ENCODE peak calls at places on chromosomes 2 and 18, in seven cellular contexts. O is IMR-90; K is GM04503; L is activated T-cell treated with anti-CD3 and anti-CD28 coated beads, Interleukin-2, amount 50 U/mL, for 72 hours; H is activated naive CD8-positive, alpha-beta T cell treated with anti-CD3 and anti-CD28 coated beads, Interleukin-2, amount 50 U/mL, for 16 hours; X is KBM-7; I is Peyer's patch. F is an unnamed sample.

GRCh38 chr18:69161383-69162028 is 239.2 kb upstream of the DOK6 start:
- DNase-seq in O (peak), K (peak), L (no peak), H (no peak), X (no peak), I (no peak), F (no peak)

GRCh38 chr2:48356701-48357322 is 173.1 kb upstream of the STON1 start:
- DNase-seq in O (peak), K (no peak), L (no peak), H (no peak), X (peak), I (no peak), F (no peak)

GRCh38 chr2:10353931-10354330 is 51.2 kb downstream of the HPCAL1 start:
- DNase-seq in O (no peak), K (no peak), L (no peak), H (no peak), X (no peak), I (no peak), F (no peak)

GRCh38 chr2:105873721-105874120 is 129.0 kb downstream of the NCK2 start:
- DNase-seq in O (peak), K (no peak), L (peak), H (no peak), X (peak), I (no peak), F (no peak)

GRCh38 chr2:62461707-62462106 is 44.3 kb downstream of the TMEM17 start:
- DNase-seq in O (peak), K (no peak), L (no peak), H (no peak), X (no peak), I (no peak), F (no peak)

GRCh38 chr2:159155791-159156190 is 130.7 kb downstream of the WDSUB1 start:
- DNase-seq in O (no peak), K (no peak), L (no peak), H (no peak), X (no peak), I (no peak), F (no peak)

GRCh38 chr18:25737710-25738251 is 352.6 kb downstream of the SS18 start:
- DNase-seq in O (peak), K (peak), L (no peak), H (no peak), X (no peak), I (no peak), F (no peak)

GRCh38 chr2:393711-394696 is 106.1 kb upstream of the ALKAL2 start:
- DNase-seq in O (no peak), K (peak), L (peak), H (peak), X (peak), I (peak), F (peak)

GRCh38 chr2:505931-506330 is 171.3 kb downstream of the TMEM18 start:
- DNase-seq in O (no peak), K (no peak), L (no peak), H (no peak), X (no peak), I (no peak), F (no peak)

GRCh38 chr2:121746071-121746578 is 9.3 kb upstream of the TSN start:
- DNase-seq in O (no peak), K (no peak), L (peak), H (no peak), X (no peak), I (no peak), F (no peak)

GRCh38 chr2:187865025-187865424 is 310.8 kb upstream of the TFPI start:
- DNase-seq in O (no peak), K (no peak), L (no peak), H (no peak), X (no peak), I (no peak), F (no peak)

GRCh38 chr2:36597003-36597531 is 901 bp downstream of the FEZ2 start:
- DNase-seq in O (no peak), K (no peak), L (no peak), H (no peak), X (no peak), I (no peak), F (no peak)

GRCh38 chr2:20516646-20517341 is 69.9 kb downstream of the RHOB start:
- DNase-seq in O (peak), K (no peak), L (peak), H (no peak), X (no peak), I (no peak), F (no peak)

GRCh38 chr18:74682998-74683311 is 85.3 kb downstream of the ZNF407 start:
- DNase-seq in O (peak), K (peak), L (no peak), H (no peak), X (no peak), I (no peak), F (peak)

GRCh38 chr2:129801575-129801974 is 177.9 kb upstream of the RAB6C start:
- DNase-seq in O (peak), K (peak), L (no peak), H (no peak), X (no peak), I (no peak), F (no peak)

GRCh38 chr18:79059456-79059855 is 9.7 kb upstream of the ATP9B start:
- DNase-seq in O (no peak), K (no peak), L (no peak), H (no peak), X (no peak), I (no peak), F (no peak)

GRCh38 chr2:142876423-142876822 is 1.0 kb upstream of the KYNU start:
- DNase-seq in O (peak), K (no peak), L (no peak), H (no peak), X (no peak), I (no peak), F (no peak)

GRCh38 chr2:157957596-157957995 is 81.5 kb upstream of the ACVR1 start:
- DNase-seq in O (no peak), K (no peak), L (no peak), H (no peak), X (no peak), I (no peak), F (no peak)

GRCh38 chr2:119005081-119005480 is 63.1 kb downstream of the MARCO start:
- DNase-seq in O (no peak), K (no peak), L (no peak), H (no peak), X (no peak), I (no peak), F (no peak)

GRCh38 chr18:8808001-8808400 is 102.6 kb downstream of the MTCL1 start:
- DNase-seq in O (peak), K (no peak), L (no peak), H (no peak), X (no peak), I (no peak), F (no peak)

GRCh38 chr2:62576276-62576939 is 70.4 kb upstream of the TMEM17 start:
- DNase-seq in O (no peak), K (no peak), L (no peak), H (no peak), X (no peak), I (no peak), F (no peak)

GRCh38 chr2:44944952-44945612 is 3.6 kb downstream of the SIX3 start:
- DNase-seq in O (no peak), K (no peak), L (no peak), H (no peak), X (no peak), I (no peak), F (no peak)

GRCh38 chr2:208373460-208374089 is 33.0 kb upstream of the PTH2R start:
- DNase-seq in O (peak), K (no peak), L (peak), H (no peak), X (peak), I (peak), F (peak)

GRCh38 chr18:5197032-5197434 is at the start of gene AKAIN1:
- DNase-seq in O (peak), K (no peak), L (peak), H (no peak), X (peak), I (no peak), F (no peak)

GRCh38 chr2:207694811-207695281 is 16.6 kb upstream of the CCNYL1 start:
- DNase-seq in O (peak), K (no peak), L (no peak), H (no peak), X (no peak), I (no peak), F (no peak)

GRCh38 chr2:72024451-72025175 is 123.0 kb downstream of the CYP26B1 start:
- DNase-seq in O (no peak), K (no peak), L (no peak), H (no peak), X (no peak), I (peak), F (no peak)

GRCh38 chr2:75516378-75517122 is 44.2 kb downstream of the EVA1A start:
- DNase-seq in O (no peak), K (no peak), L (no peak), H (no peak), X (no peak), I (no peak), F (no peak)

GRCh38 chr2:64327510-64328414 is 126.2 kb upstream of the LGALSL start:
- DNase-seq in O (no peak), K (no peak), L (peak), H (peak), X (peak), I (peak), F (peak)

GRCh38 chr2:236512902-236513433 is 56.7 kb upstream of the ACKR3 start:
- DNase-seq in O (peak), K (no peak), L (peak), H (peak), X (peak), I (peak), F (no peak)

GRCh38 chr2:52862801-52863200 is 904.8 kb upstream of the CHAC2 start:
- DNase-seq in O (peak), K (no peak), L (no peak), H (no peak), X (no peak), I (no peak), F (no peak)

GRCh38 chr2:241064008-241064801 is 37.9 kb downstream of the MTERF4 start:
- DNase-seq in O (no peak), K (no peak), L (peak), H (no peak), X (no peak), I (peak), F (no peak)

F was measured in NCI-H2107.